ENCODE peak calls at places on chromosomes 5 and 9, in four cellular contexts. V is IMR-90, J is K562, F is GM12878. K is an unnamed sample.

GRCh38 chr5:147658293-147658932 is 124.1 kb downstream of the JAKMIP2 start:
- DNase-seq in V (no peak), J (no peak), F (no peak), K (no peak)

GRCh38 chr5:135194573-135195266 is 160.7 kb upstream of the PITX1 start:
- DNase-seq in V (peak; percentile 46), J (no peak), F (no peak), K (no peak)

GRCh38 chr9:72554221-72554641 is 32.8 kb downstream of the TMC1 start:
- DNase-seq in V (peak; percentile 89), J (no peak), F (no peak), K (peak; percentile 5)

GRCh38 chr9:12771891-12772290 is 2.9 kb upstream of the LURAP1L start:
- DNase-seq in V (peak; percentile 47), J (no peak), F (no peak), K (peak; percentile 19)

GRCh38 chr9:125789196-125789595 is 42.0 kb downstream of the PBX3 start:
- DNase-seq in V (no peak), J (no peak), F (no peak), K (no peak)

GRCh38 chr5:137615171-137615775 is 116.1 kb upstream of the SPOCK1 start:
- DNase-seq in V (no peak), J (no peak), F (no peak), K (no peak)

GRCh38 chr9:77864096-77864889 is 167.3 kb downstream of the GNAQ start:
- DNase-seq in V (peak; percentile 27), J (no peak), F (no peak), K (no peak)

GRCh38 chr5:118529361-118530154 is 458.8 kb downstream of the DTWD2 start:
- DNase-seq in V (no peak), J (no peak), F (no peak), K (no peak)

GRCh38 chr5:84568171-84568570 is 183.5 kb upstream of the EDIL3 start:
- DNase-seq in V (no peak), J (no peak), F (no peak), K (no peak)

GRCh38 chr5:80055491-80056170 is 20.5 kb downstream of the THBS4 start:
- DNase-seq in V (no peak), J (no peak), F (no peak), K (no peak)

GRCh38 chr5:132905938-132906337 is 32.5 kb downstream of the LEAP2 start:
- DNase-seq in V (peak; percentile 50), J (no peak), F (no peak), K (peak; percentile 78)

GRCh38 chr5:7855611-7856010 is 4.7 kb upstream of the CFAP90 start:
- DNase-seq in V (no peak), J (no peak), F (no peak), K (no peak)

GRCh38 chr5:7857361-7857760 is 6.4 kb upstream of the CFAP90 start:
- DNase-seq in V (no peak), J (no peak), F (no peak), K (no peak)

GRCh38 chr5:7852988-7853387 is 2.1 kb upstream of the CFAP90 start:
- DNase-seq in V (no peak), J (no peak), F (no peak), K (no peak)

GRCh38 chr5:7857918-7858632 is 7.1 kb upstream of the CFAP90 start:
- DNase-seq in V (no peak), J (peak; percentile 35), F (no peak), K (no peak)

GRCh38 chr5:7856855-7857254 is 5.9 kb upstream of the CFAP90 start:
- DNase-seq in V (peak; percentile 28), J (peak; percentile 60), F (no peak), K (peak; percentile 13)
- TF ChIP-seq FOS in V (no peak), J (no peak), F (no peak), K (no peak)

GRCh38 chr9:91421022-91421765 is 2.4 kb downstream of the NFIL3 start:
- DNase-seq in V (peak; percentile 62), J (no peak), F (no peak), K (peak; percentile 47)
- TF ChIP-seq FOS in V (no peak), J (no peak), F (no peak), K (no peak)

DNA sequence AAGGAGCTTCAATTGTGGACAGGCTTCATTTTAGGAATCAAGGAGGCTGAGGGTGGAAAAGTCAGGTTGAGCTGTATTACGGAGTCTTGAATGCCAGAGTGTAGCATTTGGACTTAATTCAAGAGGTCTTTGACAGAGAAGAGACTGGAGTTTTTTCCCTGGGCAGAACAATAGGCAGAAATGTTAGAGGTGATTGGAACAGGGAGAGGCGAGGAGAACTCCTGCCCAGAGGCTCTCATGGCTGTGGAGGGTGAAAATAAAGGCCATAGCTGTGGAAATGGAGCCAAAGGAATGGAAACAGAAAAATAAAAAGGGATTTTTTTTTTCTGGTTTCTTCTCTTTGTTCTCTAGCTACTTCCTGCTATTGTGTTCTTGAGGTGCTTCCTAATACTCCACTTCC is 3.7 kb upstream of the IFNB1 start:
- DNase-seq in V (no peak), J (no peak), F (no peak), K (peak; percentile 45)
- TF ChIP-seq FOS in V (no peak), J (no peak), F (no peak), K (no peak)

DNA sequence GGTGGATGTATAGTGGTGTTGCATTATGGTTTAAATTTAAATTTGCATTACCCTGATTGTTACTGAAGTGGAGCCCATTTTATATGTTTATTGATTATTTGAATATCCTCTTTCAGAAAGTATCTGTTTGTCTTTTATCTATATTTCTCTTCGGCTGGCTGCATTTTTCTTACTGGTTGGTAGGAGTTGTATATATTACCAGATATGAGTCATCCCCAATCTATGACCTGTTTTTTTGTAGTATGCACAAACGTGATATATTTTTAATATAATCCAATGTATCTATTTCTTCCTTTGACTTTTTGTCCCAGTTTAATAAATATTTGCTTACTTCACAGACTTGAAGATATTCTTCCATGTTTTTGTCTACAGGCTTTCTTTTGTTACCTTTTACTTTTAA is 29.3 kb upstream of the CAMK4 start:
- DNase-seq in V (peak; percentile 36), J (no peak), F (no peak), K (no peak)
- TF ChIP-seq FOS in V (peak; percentile 59), J (no peak), F (no peak), K (no peak)

GRCh38 chr9:136205707-136205992 is 722 bp upstream of the LHX3 start:
- DNase-seq in V (no peak), J (no peak), F (no peak), K (no peak)

GRCh38 chr9:136204838-136205706 is at the start of gene LHX3:
- DNase-seq in V (no peak), J (no peak), F (no peak), K (peak; percentile 9)

GRCh38 chr9:136202449-136203405 is 2.2 kb downstream of the LHX3 start:
- DNase-seq in V (no peak), J (peak; percentile 12), F (no peak), K (no peak)

GRCh38 chr9:136203406-136204085 is 1.4 kb downstream of the LHX3 start:
- DNase-seq in V (no peak), J (no peak), F (no peak), K (no peak)

GRCh38 chr9:136204086-136204805 is 682 bp downstream of the LHX3 start:
- DNase-seq in V (no peak), J (no peak), F (no peak), K (no peak)
- TF ChIP-seq FOS in V (no peak), J (no peak), F (no peak), K (no peak)

K was measured in endothelial cell of umbilical vein.